ENCODE peak calls at places on chromosomes 3 and 15, in five cellular contexts. D, T, P, J and S are unnamed samples.

GRCh38 chr3:177816667-177817208 is 619.5 kb upstream of the TBL1XR1 start:
- DNase-seq in D (no peak), T (peak), P (peak), J (peak), S (no peak)

GRCh38 chr15:78054971-78055370 is 22.5 kb downstream of the TBC1D2B start:
- DNase-seq in J (no peak), P (no peak), T (no peak), D (no peak), S (no peak)

GRCh38 chr3:138332472-138333073 is 2.9 kb upstream of the NME9 start:
- DNase-seq in J (peak), P (peak), T (peak), D (peak), S (no peak)

GRCh38 chr3:56469141-56469540 is 874 bp upstream of the ERC2 start:
- DNase-seq in P (peak), T (peak), D (no peak), J (no peak), S (no peak)

GRCh38 chr3:79497447-79498111 is 270.2 kb downstream of the ROBO1 start:
- DNase-seq in J (peak), T (peak), D (peak), P (peak), S (no peak)

GRCh38 chr3:183828538-183828870 is 3.1 kb upstream of the MAP6D1 start:
- DNase-seq in T (no peak), D (no peak), P (no peak), J (no peak), S (no peak)

GRCh38 chr15:84734794-84735479 is 13.5 kb upstream of the ZNF592 start:
- DNase-seq in J (peak), T (peak), D (peak), P (peak), S (no peak)

GRCh38 chr15:47975422-47975821 is 145.4 kb upstream of the SLC24A5 start:
- DNase-seq in D (no peak), J (no peak), T (no peak), P (no peak), S (no peak)

GRCh38 chr15:84151205-84151931 is 84.2 kb upstream of the GOLGA6L4 start:
- DNase-seq in D (no peak), J (no peak), P (peak), T (peak), S (no peak)

GRCh38 chr3:172939651-172940293 is 189.2 kb downstream of the ECT2 start:
- DNase-seq in D (no peak), J (peak), P (no peak), T (peak), S (no peak)

GRCh38 chr3:45868213-45868612 is 18.1 kb upstream of the CCR9 start:
- DNase-seq in D (no peak), P (no peak), T (no peak), J (no peak), S (no peak)

GRCh38 chr3:167876603-167877325 is 141.2 kb downstream of the SERPINI1 start:
- DNase-seq in P (peak), J (peak), T (peak), D (no peak), S (peak)

GRCh38 chr15:80420658-80421057 is 16.5 kb downstream of the ARNT2 start:
- DNase-seq in P (no peak), J (no peak), T (no peak), D (no peak), S (no peak)

GRCh38 chr15:80419546-80419945 is 15.4 kb downstream of the ARNT2 start:
- DNase-seq in P (peak), J (no peak), D (no peak), T (no peak), S (no peak)

GRCh38 chr15:80416702-80417101 is 12.5 kb downstream of the ARNT2 start:
- DNase-seq in J (no peak), T (no peak), P (no peak), D (no peak), S (no peak)

GRCh38 chr15:80415331-80415730 is 11.1 kb downstream of the ARNT2 start:
- DNase-seq in J (no peak), T (no peak), P (no peak), D (no peak), S (no peak)

GRCh38 chr15:80418892-80419537 is 14.8 kb downstream of the ARNT2 start:
- DNase-seq in D (no peak), P (peak), J (peak), T (peak), S (peak)
- TF ChIP-seq CTCF in D (peak), P (peak), J (peak), T (peak), S (peak)

GRCh38 chr3:63096248-63097058 is 181.7 kb upstream of the SYNPR start:
- DNase-seq in J (no peak), P (no peak), D (no peak), T (no peak), S (no peak)
- TF ChIP-seq CTCF in J (no peak), P (no peak), D (no peak), T (no peak), S (no peak)

GRCh38 chr3:146200461-146201220 is 39.7 kb upstream of the PLOD2 start:
- DNase-seq in J (no peak), T (no peak), P (no peak), D (no peak), S (peak)

GRCh38 chr3:146199762-146200161 is 38.8 kb upstream of the PLOD2 start:
- DNase-seq in T (no peak), D (no peak), J (no peak), P (no peak), S (no peak)

GRCh38 chr3:146196789-146197188 is 35.8 kb upstream of the PLOD2 start:
- DNase-seq in P (no peak), D (no peak), T (no peak), J (no peak), S (no peak)

GRCh38 chr3:146195030-146195429 is 34.0 kb upstream of the PLOD2 start:
- DNase-seq in J (no peak), P (no peak), T (no peak), D (no peak), S (no peak)

DNA sequence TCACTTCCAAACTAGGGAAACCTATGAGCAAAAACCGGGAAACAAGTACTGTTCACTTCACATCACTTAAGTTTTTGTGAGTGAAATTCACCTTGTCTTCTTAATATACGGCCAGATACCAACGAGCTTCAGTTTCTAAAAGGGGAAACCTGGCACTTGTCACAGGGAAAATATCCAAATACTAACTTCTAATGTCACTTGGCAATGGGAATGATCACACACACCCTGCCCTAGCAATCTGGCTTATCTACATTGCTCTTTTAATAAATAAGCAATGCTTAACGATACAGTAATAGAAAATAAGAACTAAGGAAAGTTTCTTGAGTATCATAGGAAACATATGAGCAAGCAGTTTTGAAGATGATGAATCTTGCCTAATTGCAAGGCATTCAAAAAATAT is 34.6 kb upstream of the PLOD2 start:
- DNase-seq in T (no peak), J (no peak), P (no peak), D (no peak), S (no peak)
- TF ChIP-seq CTCF in T (no peak), J (no peak), P (no peak), D (no peak), S (no peak)

GRCh38 chr3:66018047-66019033 is 20.4 kb downstream of the MAGI1 start:
- DNase-seq in T (no peak), D (no peak), P (no peak), J (no peak), S (no peak)
- TF ChIP-seq CTCF in T (no peak), D (no peak), P (peak), J (no peak), S (no peak)

DNA sequence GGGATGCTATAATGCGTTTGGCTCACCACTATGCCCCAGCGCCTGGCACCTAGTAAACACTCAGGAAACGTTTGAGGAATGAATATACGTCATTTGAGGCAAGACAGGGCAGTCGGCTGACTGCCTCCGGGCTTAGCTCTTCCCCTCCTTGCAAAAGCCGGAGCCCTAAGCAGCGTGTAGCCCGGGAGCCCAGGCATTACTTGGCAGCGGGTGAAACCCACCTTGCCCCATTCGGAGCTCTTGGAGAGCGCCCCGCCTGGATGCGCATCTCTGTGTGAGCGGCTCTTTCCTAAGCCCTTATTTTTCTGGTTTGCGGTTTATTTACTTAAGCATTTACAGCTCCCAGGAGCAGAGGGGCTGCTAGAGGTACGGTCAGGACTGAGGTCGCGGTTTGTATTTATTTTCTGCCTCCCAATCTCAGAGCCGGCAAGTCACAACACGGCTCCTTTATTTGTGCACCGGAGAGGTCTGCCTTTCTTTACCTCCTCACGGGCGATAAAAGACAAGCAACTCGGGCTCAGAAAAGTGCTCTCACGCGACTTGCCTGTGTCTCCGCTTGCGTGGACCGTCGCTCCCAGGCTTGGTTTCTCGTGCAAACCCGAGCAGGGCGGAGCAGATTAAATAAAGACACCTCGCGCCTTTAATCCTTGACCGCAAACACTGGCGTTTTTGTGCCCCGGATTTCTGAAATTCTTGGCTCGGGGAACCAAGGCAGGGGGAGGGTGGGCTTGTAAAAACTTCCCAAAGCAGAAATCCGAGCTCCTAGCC is 724 bp upstream of the ITPR1 start:
- DNase-seq in D (peak), J (peak), P (peak), T (peak), S (no peak)
- TF ChIP-seq CTCF in D (no peak), J (no peak), P (no peak), T (peak), S (no peak)

DNA sequence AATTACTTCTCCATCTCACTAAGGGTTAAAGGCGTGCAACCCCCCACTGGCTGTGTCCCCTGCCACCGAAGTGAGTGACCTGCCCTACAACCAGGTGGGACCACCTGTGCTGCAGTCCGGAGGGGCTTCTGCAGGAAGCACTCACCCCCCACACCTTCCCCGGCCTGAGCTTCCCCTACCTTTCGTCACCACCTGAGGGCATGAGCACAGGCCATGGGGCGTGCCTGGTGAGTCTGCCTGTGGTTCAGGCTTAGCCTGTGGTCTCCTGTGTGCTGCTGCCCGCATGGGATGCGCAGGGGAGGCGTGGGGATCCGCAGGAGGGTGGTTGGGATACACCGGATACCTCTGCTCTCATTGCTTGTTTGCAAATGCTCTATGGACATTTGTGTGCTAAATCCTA is 46.0 kb downstream of the KLHL25 start:
- DNase-seq in P (no peak), J (no peak), T (no peak), D (peak), S (no peak)
- TF ChIP-seq CTCF in P (peak), J (no peak), T (no peak), D (no peak), S (no peak)

DNA sequence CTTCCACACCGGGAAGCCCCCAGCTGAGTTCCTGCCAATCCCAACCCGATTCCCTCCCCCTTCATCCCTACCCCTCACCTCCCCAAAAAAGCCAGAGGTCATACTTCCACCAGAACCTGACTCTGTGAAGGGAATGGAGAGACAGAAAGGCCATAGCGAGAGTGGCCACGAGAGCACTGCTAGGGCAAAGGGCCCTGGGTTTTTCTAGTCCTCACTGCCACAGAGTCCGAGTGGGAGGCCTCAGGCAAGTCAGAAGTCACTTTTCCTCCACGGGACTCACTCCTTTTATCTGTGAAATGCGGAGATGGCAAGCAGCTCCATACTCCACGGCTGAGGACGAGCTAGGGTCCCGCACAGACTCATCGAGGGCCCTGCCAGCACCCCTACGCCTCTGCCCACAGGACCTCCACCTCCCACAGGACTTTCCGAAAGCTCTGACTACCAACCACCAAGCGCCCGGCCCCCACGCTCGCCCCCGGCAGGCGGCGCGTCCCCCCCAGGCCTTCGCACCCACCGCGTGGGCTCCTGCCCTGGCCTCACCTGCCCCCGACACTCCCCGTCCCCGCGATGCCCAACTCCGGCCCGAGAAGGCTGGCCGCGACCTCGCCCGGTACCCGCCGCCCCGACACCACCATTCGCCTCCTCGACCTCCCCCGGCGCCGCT is 794 bp downstream of the ATP13A3 start:
- DNase-seq in J (peak), T (peak), D (peak), P (no peak), S (no peak)
- TF ChIP-seq CTCF in J (peak), T (no peak), D (peak), P (peak), S (peak)

GRCh38 chr15:46636220-46636619 is 1001.4 kb downstream of the SQOR start:
- DNase-seq in J (no peak), D (no peak), P (no peak), T (peak), S (no peak)
- TF ChIP-seq CTCF in J (no peak), D (no peak), P (no peak), T (no peak), S (no peak)

GRCh38 chr3:19147905-19148767 is at the start of gene KCNH8:
- DNase-seq in P (no peak), J (no peak), T (peak), D (peak), S (no peak)

GRCh38 chr3:19148768-19149091 is 420 bp downstream of the KCNH8 start:
- DNase-seq in J (no peak), D (no peak), T (no peak), P (no peak), S (no peak)

GRCh38 chr3:19151171-19151570 is 2.9 kb downstream of the KCNH8 start:
- DNase-seq in T (no peak), P (no peak), J (no peak), D (no peak), S (no peak)

GRCh38 chr3:19149388-19149787 is 1.1 kb downstream of the KCNH8 start:
- DNase-seq in J (peak), T (peak), P (peak), D (peak), S (no peak)

DNA sequence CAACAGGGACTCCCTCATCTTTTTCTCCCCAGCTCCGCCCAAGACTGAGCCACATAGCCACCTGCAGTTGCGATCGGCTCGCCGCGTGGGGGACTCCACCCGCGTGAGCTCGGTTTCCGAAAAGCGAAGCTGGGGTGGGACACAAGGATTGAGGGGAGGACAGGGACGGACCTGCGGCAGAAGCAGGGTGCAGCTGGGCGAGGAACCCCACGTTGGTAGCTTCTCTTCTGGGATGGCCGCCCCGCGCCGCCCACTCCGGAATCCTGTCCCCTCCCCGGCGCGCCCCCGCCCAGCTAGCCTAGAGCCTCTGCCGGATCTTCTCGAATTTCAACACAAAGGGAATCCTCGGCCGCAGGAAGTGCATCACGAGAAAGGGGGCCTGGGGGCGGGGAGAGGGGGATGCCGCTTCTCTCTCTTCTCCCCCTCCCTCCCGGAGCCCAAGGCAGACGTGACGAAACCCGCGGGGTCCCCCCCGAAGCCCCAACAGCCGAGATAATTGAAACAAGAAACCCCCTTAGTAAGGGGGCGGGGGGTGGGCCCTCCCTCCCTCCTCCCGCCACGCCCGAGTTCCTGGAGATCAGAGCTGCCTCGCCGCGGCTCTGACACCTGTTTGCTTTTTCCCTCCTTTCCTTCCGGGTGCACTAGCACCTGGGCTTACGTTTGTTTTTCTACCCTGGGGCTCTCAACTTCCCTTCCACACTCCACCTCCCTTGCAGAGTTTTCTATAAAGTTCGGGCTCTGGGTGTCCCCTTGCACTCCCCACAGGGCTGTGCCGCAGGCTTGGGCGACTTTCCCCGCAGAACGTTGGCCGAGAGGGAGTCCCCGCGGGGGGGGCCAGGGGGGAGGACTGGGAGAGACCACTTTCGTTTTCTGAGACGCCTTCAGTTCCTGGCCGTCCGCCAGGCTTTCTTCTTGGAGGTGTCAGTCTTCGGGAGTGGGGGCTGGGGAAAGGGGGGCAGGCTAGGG is 1.3 kb upstream of the KCNH8 start:
- DNase-seq in J (peak), D (peak), P (peak), T (peak), S (no peak)
- TF ChIP-seq CTCF in J (peak), D (peak), P (peak), T (peak), S (peak)

GRCh38 chr15:45790325-45790943 is 155.6 kb downstream of the SQOR start:
- DNase-seq in J (peak), T (peak), D (peak), P (no peak), S (no peak)
- TF ChIP-seq CTCF in J (peak), T (peak), D (peak), P (peak), S (peak)